ENCODE peak calls at places on chromosome 11, in seven cellular contexts. B is transverse colon; A is GM23248; F is adrenal gland; Q is thoracic aorta; W is heart left ventricle; O is CD8-positive, alpha-beta memory T cell. I is an unnamed sample.

GRCh38 chr11:16791494-16791961 is 53.1 kb downstream of the C11orf58 start:
- DNase-seq in A (peak), W (no peak), B (no peak), Q (peak), O (no peak), F (peak), I (no peak)

GRCh38 chr11:94449029-94449428 is 44.6 kb downstream of the MRE11 start:
- DNase-seq in F (no peak), Q (no peak), B (no peak), O (no peak), A (peak), W (no peak), I (no peak)

GRCh38 chr11:62909107-62909894 is 11.9 kb downstream of the CHRM1 start:
- DNase-seq in B (peak), O (no peak), A (peak), Q (no peak), W (peak), F (peak), I (no peak)

GRCh38 chr11:134994431-134994830 is 582.4 kb upstream of the B3GAT1 start:
- DNase-seq in O (no peak), Q (no peak), B (no peak), W (no peak), F (no peak), A (no peak), I (no peak)

GRCh38 chr11:118899296-118899688 is 15.6 kb downstream of the CXCR5 start:
- DNase-seq in A (no peak), O (no peak), W (no peak), F (no peak), B (no peak), Q (no peak), I (no peak)

GRCh38 chr11:61041755-61042518 is 60.4 kb upstream of the CD5 start:
- DNase-seq in O (peak), A (no peak), F (no peak), B (peak), Q (no peak), W (peak), I (peak)

GRCh38 chr11:12066799-12067508 is 43.4 kb upstream of the MICAL2 start:
- DNase-seq in Q (no peak), B (peak), W (no peak), A (peak), F (no peak), O (no peak), I (peak)

GRCh38 chr11:13983081-13983751 is 20.7 kb downstream of the SPON1 start:
- DNase-seq in A (peak), B (peak), F (no peak), Q (no peak), O (no peak), W (peak), I (no peak)

GRCh38 chr11:127006311-127006710 is 5.7 kb upstream of the KIRREL3 start:
- DNase-seq in A (peak), Q (no peak), W (no peak), O (no peak), F (no peak), B (no peak), I (no peak)

GRCh38 chr11:122853971-122854446 is 15.7 kb downstream of the CRTAM start:
- DNase-seq in O (peak), Q (no peak), F (peak), A (peak), W (no peak), B (peak), I (no peak)

GRCh38 chr11:86761978-86762377 is 38.4 kb upstream of the PRSS23 start:
- DNase-seq in Q (no peak), A (peak), O (no peak), B (no peak), F (no peak), W (no peak), I (no peak)

GRCh38 chr11:6633422-6634408 is 14.5 kb upstream of the TPP1 start:
- DNase-seq in Q (no peak), O (no peak), W (no peak), B (no peak), F (no peak), A (no peak), I (no peak)

GRCh38 chr11:121595717-121596156 is 143.0 kb upstream of the SORL1-AS1 start:
- DNase-seq in Q (peak), W (no peak), B (no peak), F (no peak), O (no peak), A (peak), I (peak)

GRCh38 chr11:100630898-100631297 is 56.2 kb upstream of the ARHGAP42 start:
- DNase-seq in B (peak), Q (no peak), A (no peak), O (no peak), F (no peak), W (no peak), I (no peak)

GRCh38 chr11:125578783-125579182 is 9.5 kb downstream of the EI24 start:
- DNase-seq in W (no peak), Q (no peak), F (no peak), B (no peak), O (no peak), A (no peak), I (no peak)

GRCh38 chr11:110886241-110886640 is 174.0 kb upstream of the ARHGAP20 start:
- DNase-seq in O (no peak), B (no peak), Q (no peak), A (no peak), W (no peak), F (no peak), I (no peak)

GRCh38 chr11:68958211-68958610 is 22.6 kb downstream of the MRGPRD start:
- DNase-seq in F (no peak), Q (no peak), A (no peak), B (no peak), O (no peak), W (peak), I (no peak)

GRCh38 chr11:115276182-115276581 is 228.0 kb downstream of the CADM1 start:
- DNase-seq in A (no peak), W (no peak), F (no peak), B (no peak), O (no peak), Q (no peak), I (no peak)

GRCh38 chr11:65498042-65498726 is 661 bp upstream of the MALAT1 start:
- DNase-seq in O (peak), Q (no peak), W (no peak), F (peak), B (peak), A (peak), I (no peak)

GRCh38 chr11:125380756-125381445 is 115.2 kb downstream of the FEZ1 start:
- DNase-seq in O (no peak), Q (no peak), W (no peak), B (no peak), F (no peak), A (no peak), I (no peak)

GRCh38 chr11:121767433-121767832 is 314.7 kb upstream of the SORL1-AS1 start:
- DNase-seq in F (no peak), A (peak), Q (no peak), B (no peak), O (no peak), W (no peak), I (no peak)

GRCh38 chr11:126114486-126115252 is 52.0 kb upstream of the CDON start:
- DNase-seq in F (no peak), A (peak), W (no peak), B (no peak), Q (no peak), O (no peak), I (no peak)

GRCh38 chr11:1228921-1229451 is 6.1 kb downstream of the MUC5B start:
- DNase-seq in A (no peak), B (peak), O (no peak), Q (no peak), F (no peak), W (peak), I (no peak)

GRCh38 chr11:64858467-64859401 is 14.3 kb upstream of the CDC42BPG start:
- DNase-seq in A (no peak), Q (no peak), F (peak), B (peak), W (no peak), O (peak), I (peak)

GRCh38 chr11:92048415-92048814 is 176.2 kb upstream of the FAT3 start:
- DNase-seq in F (no peak), W (no peak), B (no peak), O (no peak), Q (no peak), A (no peak), I (no peak)

GRCh38 chr11:26951849-26952515 is 41.9 kb upstream of the FIBIN start:
- DNase-seq in B (no peak), O (no peak), A (no peak), W (no peak), F (no peak), Q (no peak), I (no peak)

GRCh38 chr11:65591939-65592814 is 3.4 kb downstream of the KCNK7 start:
- DNase-seq in W (no peak), O (no peak), B (peak), A (no peak), F (no peak), Q (no peak), I (no peak)

GRCh38 chr11:124758355-124759267 is 3.5 kb downstream of the ESAM start:
- DNase-seq in W (peak), B (peak), O (peak), F (peak), Q (no peak), A (peak), I (peak)

GRCh38 chr11:115275045-115275444 is 229.2 kb downstream of the CADM1 start:
- DNase-seq in B (no peak), F (no peak), Q (no peak), O (no peak), A (no peak), W (no peak), I (no peak)

GRCh38 chr11:17076517-17077239 is 789 bp downstream of the RPS13 start:
- DNase-seq in Q (no peak), A (peak), F (no peak), O (no peak), W (no peak), B (no peak), I (no peak)

GRCh38 chr11:134411887-134412507 is at the start of gene B3GAT1:
- DNase-seq in O (no peak), B (no peak), A (no peak), F (no peak), W (no peak), Q (no peak), I (no peak)

DNA sequence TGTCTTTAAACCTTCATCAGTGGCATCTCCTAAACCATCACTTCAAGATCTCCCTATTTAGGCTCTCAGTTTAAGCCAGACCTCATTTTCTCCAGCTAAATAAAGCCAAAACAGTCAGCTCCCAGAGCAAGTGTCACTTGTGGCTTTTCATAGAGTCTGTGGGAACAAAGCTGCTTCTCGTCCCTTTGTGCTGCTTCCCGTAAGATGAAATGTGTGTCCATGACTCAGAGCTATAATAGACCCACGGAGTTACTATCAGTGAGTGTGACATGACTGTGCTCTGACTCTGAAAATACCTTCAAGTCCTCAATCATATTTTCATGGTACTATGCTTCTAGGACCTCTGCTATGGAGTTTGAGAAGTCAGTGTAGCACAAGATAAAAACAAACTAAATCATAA is 57.3 kb upstream of the SLN start:
- DNase-seq in F (no peak), Q (no peak), B (no peak), W (no peak), A (peak), O (no peak), I (no peak)
- H3K4me3 ChIP-seq in F (no peak), Q (no peak), B (no peak), W (no peak), A (no peak), O (no peak), I (no peak)

GRCh38 chr11:35567737-35568465 is 42.5 kb upstream of the PAMR1 start:
- DNase-seq in O (no peak), Q (no peak), A (no peak), W (no peak), F (no peak), B (no peak), I (no peak)
- H3K27ac ChIP-seq in O (no peak), Q (no peak), A (no peak), W (no peak), F (no peak), B (no peak), I (no peak)

DNA sequence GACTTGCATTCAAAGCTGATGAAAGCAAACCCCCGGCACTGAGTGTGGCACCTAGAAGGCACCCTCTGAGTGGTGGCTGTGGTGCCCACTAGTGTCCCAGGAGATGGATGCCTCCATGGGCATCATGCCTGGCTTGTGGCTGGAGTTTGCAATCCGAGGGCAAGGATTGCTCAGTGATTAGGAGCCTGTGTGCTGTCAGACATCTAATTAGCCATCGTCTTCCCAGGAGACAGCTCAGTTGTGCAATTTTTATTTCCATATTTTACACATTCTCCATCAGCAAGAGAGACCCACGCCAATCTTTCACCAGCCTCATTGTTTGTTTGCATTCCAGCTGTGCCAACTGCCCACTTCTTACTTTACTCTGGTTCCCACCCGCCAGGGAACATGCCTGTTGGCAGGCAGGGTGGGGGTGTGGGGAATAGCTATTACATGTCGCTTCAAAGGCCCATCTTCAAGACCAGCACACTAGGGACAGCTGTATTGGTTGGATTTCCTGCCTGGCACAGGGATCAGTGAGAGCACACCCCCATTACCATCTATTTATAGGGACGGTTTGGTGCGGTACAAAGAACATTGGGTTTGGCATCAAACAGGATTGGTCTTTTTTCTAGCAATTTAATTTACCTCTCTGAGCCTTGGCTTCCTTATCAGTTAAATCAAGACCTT is 80.8 kb upstream of the NAV2 start:
- DNase-seq in Q (no peak), B (no peak), A (peak), F (no peak), W (no peak), O (no peak), I (no peak)
- H3K4me3 ChIP-seq in Q (peak), B (no peak), A (peak), F (no peak), W (no peak), O (no peak), I (no peak)

DNA sequence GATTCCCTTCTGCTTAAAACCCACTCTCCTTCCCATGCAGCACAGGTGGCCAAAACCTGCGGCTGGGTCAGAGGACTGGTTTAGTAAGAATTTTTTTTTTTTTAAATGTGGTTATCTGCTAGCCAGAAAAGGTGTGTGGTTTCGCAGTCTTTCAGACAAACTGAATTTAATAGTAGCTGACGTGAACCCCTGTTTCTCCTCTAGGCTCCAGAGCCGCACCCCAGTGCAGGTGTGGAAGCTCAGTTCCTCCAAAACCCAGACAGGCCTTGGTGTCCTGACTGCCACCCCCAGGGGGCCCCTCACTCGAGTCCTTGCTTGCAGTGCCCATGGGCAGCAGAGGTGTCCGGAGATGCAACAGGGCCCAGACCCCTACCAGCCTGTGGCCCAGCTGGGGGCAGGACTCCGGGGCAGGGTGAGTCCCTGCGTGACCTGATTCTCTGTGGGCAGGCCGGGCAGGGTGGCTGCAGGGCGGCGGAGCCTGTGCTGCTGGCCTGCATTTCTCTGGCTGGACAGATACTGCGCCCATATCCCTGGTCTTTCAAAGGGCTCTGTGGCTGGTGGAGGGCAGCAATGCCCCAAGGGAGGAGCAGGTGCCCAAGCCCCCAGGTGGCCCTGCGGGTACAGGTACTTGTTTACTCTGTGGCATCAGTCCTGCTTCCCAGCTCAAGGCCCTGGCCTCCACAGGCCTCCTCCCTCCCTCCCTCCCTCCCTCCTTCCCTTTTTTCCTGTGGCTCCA is 15.2 kb downstream of the KCNQ1 start:
- DNase-seq in B (peak), A (no peak), Q (no peak), O (no peak), F (peak), W (peak), I (peak)
- H3K27ac ChIP-seq in B (peak), A (no peak), Q (no peak), O (no peak), F (peak), W (peak), I (no peak)

GRCh38 chr11:104899226-104899625 is 966 bp upstream of the CASP12 start:
- DNase-seq in Q (no peak), W (no peak), F (no peak), O (no peak), B (no peak), A (no peak), I (no peak)

GRCh38 chr11:104897891-104898684 is at the start of gene CASP12:
- DNase-seq in B (no peak), W (no peak), Q (no peak), A (no peak), O (no peak), F (no peak), I (no peak)

GRCh38 chr11:104893876-104894275 is 4.4 kb downstream of the CASP12 start:
- DNase-seq in W (no peak), A (no peak), Q (no peak), O (no peak), F (no peak), B (no peak), I (no peak)

GRCh38 chr11:104895619-104896018 is 2.6 kb downstream of the CASP12 start:
- DNase-seq in F (no peak), Q (no peak), W (no peak), B (no peak), O (no peak), A (no peak), I (no peak)

DNA sequence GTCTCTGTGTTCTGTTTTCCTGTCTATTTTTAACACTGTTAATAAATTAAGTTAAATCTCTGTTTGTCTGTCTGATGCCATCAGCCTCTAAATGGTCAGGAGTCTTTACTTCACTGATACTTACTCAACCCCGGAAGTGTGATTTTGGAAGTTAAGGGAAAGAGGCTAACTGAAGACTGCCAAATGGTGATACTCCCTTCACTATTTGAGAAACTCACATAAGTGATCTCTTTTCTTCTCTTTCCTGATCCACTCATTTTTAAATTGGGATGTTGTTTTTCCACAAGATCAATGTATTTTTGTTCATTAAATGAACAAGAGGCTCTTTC is 389 bp upstream of the CASP12 start:
- DNase-seq in O (no peak), A (no peak), W (no peak), F (no peak), Q (no peak), B (no peak), I (no peak)
- H3K4me3 ChIP-seq in O (no peak), A (no peak), W (peak), F (no peak), Q (peak), B (no peak), I (no peak)

GRCh38 chr11:45355706-45356041 is 69.5 kb upstream of the SYT13 start:
- DNase-seq in O (no peak), Q (no peak), W (no peak), A (no peak), B (no peak), F (no peak), I (no peak)

DNA sequence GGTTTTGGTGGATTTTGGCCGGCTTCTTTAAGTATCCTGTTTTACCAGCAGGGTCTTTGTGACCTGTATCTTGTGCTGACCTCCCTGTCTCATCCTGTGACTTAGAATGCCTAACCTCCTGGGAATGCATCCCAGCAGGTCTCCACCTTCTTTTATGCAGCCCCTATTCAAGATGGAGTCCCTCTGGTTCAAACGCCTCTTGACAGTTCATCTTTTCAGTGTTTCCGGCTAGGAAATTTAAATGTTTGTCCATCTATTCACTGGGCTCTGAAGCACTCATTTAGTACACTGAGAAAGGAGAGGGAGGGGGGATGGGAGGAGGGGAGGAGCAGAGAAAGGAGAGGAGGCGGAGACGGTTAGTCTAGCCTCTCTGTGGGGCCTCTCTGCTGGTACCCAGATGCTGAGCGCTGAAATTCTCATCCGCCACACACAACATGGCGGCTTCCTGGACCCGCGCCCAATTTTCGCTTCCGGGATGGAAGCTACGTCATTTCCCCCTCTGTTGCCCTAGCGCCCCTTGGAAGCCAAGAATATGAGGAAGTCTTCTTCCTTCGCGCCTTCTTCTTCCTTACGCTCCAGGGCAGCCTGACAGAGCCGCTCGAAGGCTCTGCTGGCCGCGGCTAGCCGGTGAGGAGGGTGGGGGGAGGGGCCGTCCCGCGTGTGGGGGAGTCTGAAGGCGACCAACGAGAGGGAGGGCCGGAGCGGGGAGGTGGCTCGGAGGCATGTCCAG is 69.0 kb upstream of the SYT13 start:
- DNase-seq in F (peak), W (peak), B (peak), A (peak), Q (peak), O (peak), I (peak)
- H3K27ac ChIP-seq in F (no peak), W (peak), B (peak), A (no peak), Q (peak), O (peak), I (peak)

GRCh38 chr11:34033399-34033798 is 18.1 kb upstream of the CAPRIN1 start:
- DNase-seq in Q (no peak), O (no peak), B (no peak), W (no peak), A (no peak), F (no peak), I (no peak)
- H3K4me3 ChIP-seq in Q (no peak), O (no peak), B (no peak), W (no peak), A (no peak), F (no peak), I (no peak)

I was measured in dorsolateral prefrontal cortex.